ENCODE peak calls at places on chromosomes 13 and 19, in four cellular contexts. M is activated CD4-positive, alpha-beta T cell treated with anti-CD3 and anti-CD28 coated beads for 36 hours; S is NCI-H1930; W is putamen. K is an unnamed sample.

GRCh38 chr13:24459234-24459633 is 53.3 kb downstream of the PARP4 start:
- DNase-seq in M (peak; percentile 28), S (no peak), W (no peak), K (peak; percentile 31)

GRCh38 chr19:46841458-46842083 is 9.1 kb downstream of the AP2S1 start:
- DNase-seq in S (no peak), M (no peak), W (no peak), K (no peak)

GRCh38 chr19:49097453-49098288 is 12.4 kb downstream of the SNRNP70 start:
- DNase-seq in W (peak; percentile 63), M (peak; percentile 82), S (peak; percentile 76), K (peak; percentile 79)

GRCh38 chr13:97125051-97125809 is 96.9 kb upstream of the MBNL2 start:
- DNase-seq in M (peak; percentile 69), W (peak; percentile 47), S (no peak), K (peak; percentile 74)

GRCh38 chr13:48579167-48579918 is 46.5 kb upstream of the RCBTB2 start:
- DNase-seq in W (no peak), M (no peak), S (no peak), K (no peak)

GRCh38 chr13:43764349-43764748 is 22.4 kb downstream of the ENOX1 start:
- DNase-seq in S (no peak), M (no peak), W (no peak), K (no peak)

GRCh38 chr19:6710273-6711077 is 10.0 kb downstream of the C3 start:
- DNase-seq in S (peak; percentile 59), W (no peak), M (peak; percentile 35), K (peak; percentile 42)

GRCh38 chr19:3458595-3459284 is 21.6 kb downstream of the SMIM24 start:
- DNase-seq in W (peak; percentile 28), M (no peak), S (no peak), K (no peak)

GRCh38 chr13:29743229-29743786 is 107.1 kb downstream of the UBL3 start:
- DNase-seq in M (no peak), S (no peak), W (no peak), K (no peak)

GRCh38 chr19:46944918-46945628 is 74.6 kb upstream of the NPAS1 start:
- DNase-seq in M (no peak), S (no peak), W (peak; percentile 89), K (no peak)

GRCh38 chr13:25980255-25980654 is 71.6 kb downstream of the SHISA2 start:
- DNase-seq in S (peak; percentile 49), M (no peak), W (no peak), K (no peak)

GRCh38 chr13:51916962-51917361 is 55.2 kb downstream of the CCDC70 start:
- DNase-seq in M (no peak), W (no peak), S (no peak), K (no peak)

GRCh38 chr19:3108775-3109174 is 14.6 kb downstream of the GNA11 start:
- DNase-seq in S (no peak), W (no peak), M (peak; percentile 84), K (peak; percentile 79)

GRCh38 chr19:2294377-2295335 is 12.7 kb upstream of the PEAK3 start:
- DNase-seq in W (peak; percentile 74), S (no peak), M (no peak), K (no peak)

GRCh38 chr13:40016953-40017660 is 361.6 kb downstream of the COG6 start:
- DNase-seq in M (no peak), S (no peak), W (no peak), K (no peak)

GRCh38 chr19:51407631-51408131 is 9.8 kb downstream of the SIGLEC10 start:
- DNase-seq in W (no peak), M (peak; percentile 53), S (no peak), K (peak; percentile 56)